ENCODE peak calls at places on chromosome 3, in four cellular contexts. F, M, O and N are unnamed samples.

GRCh38 chr3:71311320-71312046 is 272.0 kb downstream of the FOXP1 start:
- DNase-seq in O (no peak), M (no peak), F (no peak), N (no peak)

GRCh38 chr3:15271785-15272381 is 60.5 kb downstream of the SH3BP5 start:
- DNase-seq in M (no peak), O (peak), F (peak), N (no peak)

GRCh38 chr3:127002195-127003174 is 19.6 kb downstream of the PLXNA1 start:
- DNase-seq in M (peak), O (peak), F (peak), N (peak)

GRCh38 chr3:48395714-48396113 is 23.7 kb downstream of the FBXW12 start:
- DNase-seq in M (no peak), F (no peak), O (no peak), N (no peak)

GRCh38 chr3:15601399-15602145 is at the start of the genes BTD and HACL1:
- DNase-seq in F (peak), O (peak), M (peak), N (peak)

GRCh38 chr3:167653750-167654149 is at the start of gene WDR49:
- DNase-seq in F (no peak), M (no peak), O (no peak), N (no peak)

GRCh38 chr3:30578479-30578878 is 27.9 kb upstream of the TGFBR2 start:
- DNase-seq in M (peak), O (peak), F (no peak), N (peak)

GRCh38 chr3:139988472-139988871 is 53.5 kb downstream of the CLSTN2 start:
- DNase-seq in O (no peak), F (no peak), M (no peak), N (no peak)

GRCh38 chr3:195093731-195094130 is 177.2 kb downstream of the XXYLT1 start:
- DNase-seq in F (peak), O (peak), M (no peak), N (no peak)

GRCh38 chr3:146156060-146156459 is 4.9 kb downstream of the PLOD2 start:
- DNase-seq in F (no peak), O (no peak), M (no peak), N (peak)

GRCh38 chr3:144162042-144162441 is 190.4 kb downstream of the DIPK2A start:
- DNase-seq in O (no peak), M (peak), F (no peak), N (peak)

GRCh38 chr3:189808246-189809007 is 177.2 kb downstream of the TP63 start:
- DNase-seq in M (no peak), F (no peak), O (peak), N (no peak)

GRCh38 chr3:144966560-144966959 is 994.9 kb downstream of the DIPK2A start:
- DNase-seq in M (no peak), F (no peak), O (no peak), N (no peak)

GRCh38 chr3:32176989-32177701 is 61.3 kb upstream of the CMTM8 start:
- DNase-seq in O (no peak), F (no peak), M (peak), N (peak)

DNA sequence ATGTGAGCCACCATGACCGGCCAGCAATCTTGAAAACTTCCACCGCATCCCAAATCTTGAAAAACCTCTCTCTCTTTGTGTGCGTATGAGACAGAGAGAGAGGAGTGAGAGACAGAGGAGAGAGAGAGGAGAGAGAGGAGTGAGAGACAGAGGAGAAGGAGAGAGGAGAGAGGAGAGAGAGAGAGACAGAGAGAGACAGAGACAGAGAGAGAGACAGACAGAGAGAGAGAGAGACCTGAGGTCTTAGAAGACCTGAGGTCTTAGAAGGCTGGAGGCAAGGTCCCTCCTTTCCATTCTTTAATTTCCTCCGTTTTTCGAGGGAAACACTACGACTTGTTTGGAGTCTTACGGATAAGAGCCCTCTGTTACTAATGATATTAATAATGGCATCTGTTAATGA is 39.5 kb downstream of the TMEM40 start:
- DNase-seq in M (no peak), F (no peak), O (no peak), N (no peak)
- H3K4me3 ChIP-seq in M (peak), F (no peak), O (no peak), N (peak)

GRCh38 chr3:108093616-108094015 is 2.8 kb upstream of the CD47 start:
- DNase-seq in F (no peak), O (no peak), M (no peak), N (no peak)

GRCh38 chr3:108091498-108092259 is 848 bp upstream of the CD47 start:
- DNase-seq in F (no peak), M (no peak), O (no peak), N (no peak)

GRCh38 chr3:108092556-108092955 is 1.7 kb upstream of the CD47 start:
- DNase-seq in M (no peak), O (no peak), F (no peak), N (no peak)

GRCh38 chr3:108090701-108091497 is at the start of gene CD47:
- DNase-seq in M (peak), F (peak), O (peak), N (peak)

DNA sequence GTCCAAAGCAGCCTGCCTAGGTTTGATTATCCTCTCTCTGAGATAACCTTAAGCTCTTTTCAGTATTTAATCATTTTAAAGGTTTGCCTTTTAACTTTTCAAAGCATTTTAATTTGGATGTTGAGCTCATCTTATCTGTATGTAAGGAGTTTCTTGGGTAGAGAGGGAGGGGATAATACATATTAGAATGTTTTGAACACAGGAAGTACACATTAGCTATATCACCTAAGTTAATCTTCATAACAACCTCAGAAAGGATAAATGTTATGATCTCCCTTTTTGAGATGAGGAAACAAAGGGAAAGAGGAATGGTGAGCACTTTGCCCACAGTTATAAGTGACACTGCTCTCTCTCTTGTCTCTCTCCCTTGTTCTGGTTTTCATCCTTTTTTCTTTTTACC is 2.2 kb upstream of the CD47 start:
- DNase-seq in O (no peak), M (no peak), F (no peak), N (no peak)
- TF ChIP-seq CTCF in O (no peak), M (no peak), F (no peak), N (no peak)

DNA sequence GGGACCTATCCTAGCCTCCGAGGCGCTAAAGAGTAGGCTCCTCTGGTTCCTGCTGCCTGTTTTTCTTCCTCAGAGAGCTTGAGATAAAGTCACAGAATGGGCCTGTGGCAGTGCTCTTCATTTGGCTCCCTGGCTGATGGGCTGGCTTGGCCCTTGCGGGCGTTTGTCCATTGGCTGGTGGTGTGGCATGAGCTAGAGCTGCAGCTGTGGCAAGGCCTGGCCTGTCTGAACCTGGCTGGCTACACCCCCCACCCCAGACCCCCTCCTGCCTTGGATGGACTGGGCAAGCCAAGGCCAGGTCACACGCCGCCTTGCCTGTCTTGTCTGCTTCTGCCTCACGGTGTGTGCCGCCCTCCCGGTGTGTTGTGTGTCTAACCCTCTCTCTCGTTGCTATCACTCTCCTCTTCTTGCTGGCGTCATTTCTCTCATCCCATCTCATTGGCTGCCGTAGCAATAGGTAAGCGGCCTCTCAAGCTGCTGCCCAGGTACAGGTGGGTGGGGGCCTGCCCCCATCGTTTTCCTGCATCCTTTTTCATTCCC is 3.2 kb downstream of the AP2M1 start:
- DNase-seq in M (no peak), F (no peak), O (no peak), N (no peak)
- H3K4me3 ChIP-seq in M (peak), F (peak), O (no peak), N (no peak)

DNA sequence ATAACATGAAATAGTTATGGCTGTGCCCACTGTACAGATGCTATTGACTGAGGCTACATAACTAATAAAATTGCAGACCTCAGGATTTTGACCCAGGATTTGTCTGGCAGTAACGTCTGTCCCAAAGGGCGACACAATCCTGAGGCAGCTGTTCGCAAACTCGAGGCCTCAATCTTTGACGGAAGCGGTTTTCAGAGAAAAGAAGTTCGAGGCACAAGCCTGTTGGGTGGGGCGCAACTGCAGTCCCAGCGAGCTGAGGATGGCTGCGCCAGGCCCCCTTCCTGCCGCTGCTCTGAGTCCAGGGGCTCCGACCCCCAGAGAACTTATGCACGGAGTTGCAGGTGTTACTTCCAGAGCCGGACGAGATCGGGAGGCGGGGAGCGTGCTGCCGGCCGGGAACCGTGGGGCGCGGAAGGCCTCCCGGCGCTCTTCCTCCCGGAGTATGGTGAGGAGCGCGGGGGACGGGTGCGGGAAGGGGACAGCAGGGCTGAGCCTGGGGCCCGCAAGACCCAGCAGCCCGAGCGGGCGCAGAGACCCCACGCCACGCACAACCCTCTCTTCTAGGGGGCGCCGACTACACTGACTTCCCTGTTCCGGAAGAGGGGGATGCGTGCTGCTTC is at the start of gene PARP15:
- DNase-seq in M (no peak), F (peak), O (peak), N (no peak)
- TF ChIP-seq CTCF in M (no peak), F (no peak), O (no peak), N (no peak)

GRCh38 chr3:103184772-103185171 is 750.0 kb downstream of the ZPLD1 start:
- DNase-seq in F (no peak), O (no peak), M (no peak), N (no peak)

DNA sequence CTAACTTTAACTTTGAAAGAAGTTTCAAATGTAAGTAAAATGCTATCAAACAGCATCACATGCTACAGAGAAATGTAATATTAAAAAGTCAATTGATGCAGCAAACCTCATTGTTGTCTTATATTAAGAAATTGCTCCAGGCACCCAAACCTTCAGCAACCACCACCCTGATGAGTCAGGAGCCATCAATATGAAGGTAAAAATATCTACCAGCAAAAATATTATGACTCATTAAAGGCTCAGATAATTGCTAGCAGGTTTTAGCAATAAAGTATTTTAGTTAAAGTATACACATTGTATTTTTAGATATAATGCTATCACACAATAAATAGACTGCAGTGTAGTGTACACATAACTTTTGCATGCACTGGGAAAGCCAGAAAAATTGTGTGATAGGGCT is 746.4 kb downstream of the ZPLD1 start:
- DNase-seq in M (no peak), F (no peak), O (no peak), N (no peak)
- H3K4me3 ChIP-seq in M (no peak), F (no peak), O (no peak), N (no peak)

GRCh38 chr3:44058868-44059203 is 182.8 kb upstream of the TOPAZ1 start:
- DNase-seq in O (no peak), F (no peak), M (no peak), N (no peak)

GRCh38 chr3:44065311-44065710 is 176.4 kb upstream of the TOPAZ1 start:
- DNase-seq in M (no peak), F (no peak), O (no peak), N (no peak)

GRCh38 chr3:44060164-44060563 is 181.5 kb upstream of the TOPAZ1 start:
- DNase-seq in O (no peak), M (no peak), F (no peak), N (no peak)

GRCh38 chr3:44061268-44061667 is 180.4 kb upstream of the TOPAZ1 start:
- DNase-seq in O (no peak), M (no peak), F (no peak), N (no peak)

GRCh38 chr3:44061961-44062360 is 179.7 kb upstream of the TOPAZ1 start:
- DNase-seq in O (no peak), F (no peak), M (no peak), N (no peak)
- TF ChIP-seq CTCF in O (no peak), F (no peak), M (no peak), N (no peak)

GRCh38 chr3:46690798-46691197 is 2.7 kb downstream of the ALS2CL start:
- DNase-seq in O (peak), F (peak), M (no peak), N (no peak)
- H3K4me3 ChIP-seq in O (no peak), F (no peak), M (no peak), N (no peak)

DNA sequence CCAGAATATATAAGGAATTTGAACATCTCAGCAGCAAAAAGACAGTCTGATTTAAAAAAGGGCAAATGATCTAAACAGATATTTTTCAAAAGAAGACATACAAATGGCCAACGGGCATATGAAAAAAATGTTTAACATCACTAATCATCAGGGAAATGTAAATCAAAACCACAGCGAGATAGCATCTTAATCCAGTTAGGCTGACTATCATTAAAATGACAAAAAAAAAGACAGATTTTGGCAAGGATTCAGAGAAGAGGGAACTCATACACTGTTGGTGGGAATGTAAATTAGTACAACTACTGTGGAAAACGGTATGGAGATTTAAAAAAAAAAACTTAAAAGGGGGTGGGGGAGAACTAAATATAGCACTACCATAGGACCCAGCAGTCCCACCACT is 47.9 kb downstream of the RNF13 start:
- DNase-seq in F (no peak), M (no peak), O (no peak), N (no peak)
- TF ChIP-seq CTCF in F (no peak), M (no peak), O (no peak), N (no peak)